ENCODE peak calls at places on chromosome 10, in six cellular contexts. N is Caco-2, L is neural progenitor cell, G is IMR-90, C is fibroblast of the aortic adventitia, J is A549. K is an unnamed sample.
A peak's percentile ranks its signal among the peaks of the same experiment; 100 is the strongest.

GRCh38 chr10:79411546-79412495 is 33.6 kb downstream of the ZCCHC24 start:
- DNase-seq in N (no peak), C (no peak), J (no peak), G (no peak), L (no peak), K (no peak)

GRCh38 chr10:58950618-58951017 is 225.8 kb upstream of the PHYHIPL start:
- DNase-seq in L (no peak), G (peak; percentile 18), C (peak; percentile 28), J (peak; percentile 17), N (no peak), K (peak; percentile 51)

GRCh38 chr10:107442035-107442505 is 277.6 kb upstream of the SORCS1 start:
- DNase-seq in L (no peak), G (peak; percentile 41), N (no peak), J (no peak), C (peak; percentile 10), K (peak; percentile 62)

GRCh38 chr10:129642427-129642826 is 175.4 kb downstream of the MGMT start:
- DNase-seq in J (no peak), C (no peak), N (peak; percentile 89), L (no peak), G (no peak), K (no peak)

GRCh38 chr10:98246911-98247820 is 20.8 kb downstream of the LOXL4 start:
- DNase-seq in N (no peak), G (peak; percentile 84), J (no peak), L (no peak), C (no peak), K (peak; percentile 81)

GRCh38 chr10:106571216-106571954 is 593.1 kb downstream of the SORCS1 start:
- DNase-seq in N (no peak), C (peak; percentile 52), L (peak; percentile 57), J (no peak), G (peak; percentile 61), K (peak; percentile 86)

GRCh38 chr10:77635402-77636227 is 2.0 kb downstream of the KCNMA1 start:
- DNase-seq in L (peak; percentile 35), C (no peak), J (no peak), N (no peak), G (no peak), K (no peak)

GRCh38 chr10:65320256-65321026 is 1605.4 kb upstream of the LRRTM3 start:
- DNase-seq in N (no peak), L (no peak), G (no peak), C (no peak), J (no peak), K (no peak)

GRCh38 chr10:88389456-88389855 is 193.7 kb downstream of the RNLS start:
- DNase-seq in J (no peak), G (peak; percentile 73), C (peak; percentile 83), N (no peak), L (peak; percentile 27), K (peak; percentile 84)

GRCh38 chr10:12690525-12691139 is 310.9 kb downstream of the CCDC3 start:
- DNase-seq in N (no peak), J (no peak), L (no peak), C (no peak), G (peak; percentile 64), K (peak; percentile 76)

GRCh38 chr10:46523119-46523880 is 33.2 kb downstream of the GPRIN2 start:
- DNase-seq in L (no peak), G (no peak), N (peak; percentile 45), C (peak; percentile 44), J (peak; percentile 94), K (peak; percentile 39)

GRCh38 chr10:108014902-108015177 is 850.3 kb upstream of the SORCS1 start:
- DNase-seq in L (no peak), J (no peak), G (no peak), C (no peak), N (no peak), K (no peak)

GRCh38 chr10:35946556-35946955 is 304.5 kb upstream of the FZD8 start:
- DNase-seq in C (peak; percentile 35), J (no peak), N (no peak), G (peak; percentile 37), L (no peak), K (no peak)

GRCh38 chr10:14134275-14134674 is 196.4 kb downstream of the FRMD4A start:
- DNase-seq in L (no peak), J (no peak), C (no peak), G (no peak), N (no peak), K (no peak)

GRCh38 chr10:113553149-113553548 is 296 bp downstream of the HABP2 start:
- DNase-seq in N (no peak), G (no peak), L (no peak), C (no peak), J (no peak), K (no peak)

GRCh38 chr10:77165445-77166316 is 471.9 kb downstream of the KCNMA1 start:
- DNase-seq in L (peak; percentile 77), C (peak; percentile 79), J (peak; percentile 40), G (peak; percentile 71), N (peak; percentile 65), K (peak; percentile 75)

GRCh38 chr10:75408911-75409885 is 7.6 kb upstream of the ZNF503 start:
- DNase-seq in N (peak; percentile 84), J (peak; percentile 78), C (peak; percentile 46), G (no peak), L (peak; percentile 85), K (no peak)

DNA sequence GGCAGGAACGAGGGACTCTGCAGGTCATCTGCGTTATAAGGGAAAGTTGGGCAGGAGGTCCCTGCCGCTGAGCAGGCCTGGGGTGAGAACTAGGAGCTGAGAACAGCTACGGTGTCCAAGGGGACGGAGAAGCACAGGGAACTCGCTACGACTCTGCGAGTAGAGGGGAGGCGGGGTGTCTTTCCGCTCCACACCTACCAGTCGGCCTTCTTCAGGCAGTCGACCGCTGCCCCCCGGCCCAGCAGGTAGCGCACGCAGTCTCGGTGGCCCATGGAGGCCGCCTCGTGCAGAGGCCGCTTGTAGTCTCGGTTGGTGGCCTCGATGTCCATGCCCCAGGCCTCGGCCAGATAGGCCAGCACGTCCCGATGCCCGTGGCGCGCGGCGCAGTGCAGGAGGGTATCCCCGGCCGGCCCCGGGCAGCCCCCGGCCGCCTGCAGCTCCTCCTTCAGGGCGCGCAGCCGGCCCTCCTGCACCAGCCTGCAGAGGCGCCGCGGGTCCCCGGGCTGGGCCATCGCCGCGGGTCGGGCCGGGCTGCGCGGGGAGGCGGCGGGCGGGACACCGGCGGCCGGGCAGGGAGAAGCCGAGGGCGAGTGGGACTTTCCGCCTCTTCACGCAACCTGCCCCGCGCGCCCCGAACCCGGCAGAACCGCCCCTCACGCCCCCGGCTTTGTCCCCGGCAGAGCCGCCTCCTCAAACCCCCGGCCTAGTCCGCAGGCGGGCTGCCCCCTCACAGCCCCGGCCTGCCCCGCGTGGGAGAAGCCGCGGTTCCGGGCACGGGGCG is 660 bp downstream of the ANKRD16 start:
- DNase-seq in J (no peak), L (peak; percentile 82), G (no peak), C (peak; percentile 15), N (peak; percentile 66), K (peak; percentile 23)
- TF ChIP-seq CTCF in J (no peak), L (peak; percentile 27), G (peak; percentile 6), C (no peak), N (peak; percentile 11), K (no peak)

GRCh38 chr10:68082815-68083395 is 7.8 kb upstream of the HERC4 start:
- DNase-seq in J (no peak), G (peak; percentile 67), C (peak; percentile 73), N (no peak), L (no peak), K (peak; percentile 71)
- H3K4me3 ChIP-seq in J (no peak overlapping the region), G (no peak overlapping the region), C (no peak overlapping the region), N (no peak overlapping the region), L (no peak overlapping the region), K (no peak overlapping the region)

GRCh38 chr10:4984223-4984622 is 19.4 kb downstream of the AKR1C2 start:
- DNase-seq in G (no peak), N (no peak), L (no peak), J (no peak), C (peak; percentile 17), K (no peak)

GRCh38 chr10:4980793-4981192 is 17.6 kb downstream of the AKR1C1 start:
- DNase-seq in L (no peak), C (no peak), G (no peak), J (no peak), N (no peak), K (no peak)

GRCh38 chr10:4983615-4984216 is 19.9 kb downstream of the AKR1C2 start:
- DNase-seq in N (no peak), C (peak; percentile 23), J (no peak), L (no peak), G (no peak), K (no peak)

GRCh38 chr10:4982764-4983226 is 19.6 kb downstream of the AKR1C1 start:
- DNase-seq in L (no peak), C (peak; percentile 77), J (no peak), N (no peak), G (peak; percentile 12), K (no peak)

DNA sequence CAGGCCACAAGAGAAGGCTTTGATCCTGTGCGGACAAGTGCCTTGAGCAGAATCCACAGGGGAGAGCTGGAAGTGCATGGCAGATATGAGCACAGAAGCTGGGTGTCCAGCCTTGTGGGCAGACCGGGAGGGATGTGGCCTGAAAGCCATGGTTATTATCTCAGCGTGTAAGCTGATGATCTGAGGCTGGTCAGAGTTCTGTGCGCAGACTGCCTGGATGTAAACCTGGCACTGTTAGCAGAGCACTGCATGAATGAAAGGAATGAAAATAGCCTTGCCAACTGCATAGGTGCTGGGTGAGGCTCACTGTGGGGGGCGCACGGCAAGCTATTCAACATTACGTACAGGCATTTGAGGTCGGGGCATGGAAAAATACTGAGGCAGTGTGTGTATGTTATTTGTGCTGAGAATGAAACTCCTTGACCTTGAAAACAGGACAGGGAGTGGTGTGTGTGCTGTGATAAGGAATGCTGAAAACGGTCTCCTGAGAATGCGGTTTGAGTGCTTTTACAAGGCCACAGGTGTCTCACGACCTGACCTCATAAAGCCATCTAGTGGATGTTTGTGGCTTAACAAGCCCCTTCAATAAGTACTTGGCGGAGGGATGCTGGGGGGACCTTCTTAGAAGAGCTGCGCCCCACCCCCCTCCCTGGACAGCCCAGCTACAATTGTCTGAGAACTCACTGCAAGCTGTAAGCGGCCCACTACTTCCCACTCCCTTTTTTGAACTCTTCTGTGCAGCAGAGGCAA is 18.7 kb downstream of the AKR1C1 start:
- DNase-seq in G (peak; percentile 37), J (no peak), C (peak; percentile 61), L (peak; percentile 74), N (peak; percentile 91), K (peak; percentile 74)
- TF ChIP-seq CTCF in G (peak; percentile 42), J (peak; percentile 51), C (peak; percentile 45), L (peak; percentile 58), N (peak; percentile 86), K (peak; percentile 64)

GRCh38 chr10:100654835-100655759 is 90.3 kb upstream of the PAX2 start:
- DNase-seq in L (peak; percentile 67), G (no peak), N (no peak), C (no peak), J (no peak), K (no peak)
- H3K4me3 ChIP-seq in L (peak overlapping the region; percentile 47), G (no peak overlapping the region), N (peak overlapping the region; percentile 29), C (no peak overlapping the region), J (peak overlapping the region; percentile 56), K (no peak overlapping the region)

GRCh38 chr10:127577376-127577775 is 28.3 kb downstream of the NPS start:
- DNase-seq in N (no peak), L (no peak), C (peak; percentile 2), J (no peak), G (peak; percentile 25), K (peak; percentile 39)
- TF ChIP-seq CTCF in N (no peak), L (peak; percentile 35), C (no peak), J (peak; percentile 44), G (peak; percentile 38), K (peak; percentile 21)

GRCh38 chr10:133314911-133315310 is 6.2 kb downstream of the ZNF511 start:
- DNase-seq in J (no peak), C (no peak), G (no peak), N (no peak), L (no peak), K (no peak)
- H3K4me3 ChIP-seq in J (no peak overlapping the region), C (no peak overlapping the region), G (no peak overlapping the region), N (no peak overlapping the region), L (no peak overlapping the region), K (no peak overlapping the region)